ENCODE peak calls at places on chromosomes 1 and 21, in seven cellular contexts. E, Z, H, U, C, T and P are unnamed samples.

GRCh38 chr1:220884109-220884980 is 5.1 kb downstream of the HLX start:
- DNase-seq in E (no peak), U (peak; percentile 58), H (no peak), T (no peak), Z (no peak), C (peak; percentile 75), P (no peak)

GRCh38 chr1:27603962-27604578 is at the start of gene AHDC1:
- DNase-seq in H (peak; percentile 96), U (peak; percentile 96), C (peak; percentile 98), Z (peak; percentile 91), T (peak; percentile 96), E (peak; percentile 92), P (peak; percentile 94)

GRCh38 chr1:241716915-241717651 is 65.0 kb downstream of the WDR64 start:
- DNase-seq in C (no peak), Z (no peak), T (no peak), U (no peak), E (no peak), H (no peak), P (peak; percentile 45)

GRCh38 chr1:212070720-212071302 is 35.3 kb downstream of the DTL start:
- DNase-seq in Z (peak; percentile 20), U (no peak), H (no peak), E (peak; percentile 28), C (no peak), T (no peak), P (no peak)

GRCh38 chr1:43354936-43355335 is 3.8 kb upstream of the CDC20 start:
- DNase-seq in Z (no peak), H (no peak), C (no peak), U (no peak), T (no peak), E (no peak), P (no peak)

GRCh38 chr1:41767534-41767933 is 151.2 kb downstream of the HIVEP3 start:
- DNase-seq in C (no peak), T (no peak), Z (peak; percentile 57), H (no peak), U (no peak), E (no peak), P (no peak)

GRCh38 chr1:72064301-72064700 is 218.0 kb downstream of the NEGR1 start:
- DNase-seq in C (no peak), U (no peak), H (no peak), E (no peak), T (no peak), Z (no peak), P (no peak)

GRCh38 chr1:157992031-157992568 is 1.3 kb upstream of the KIRREL1 start:
- DNase-seq in C (no peak), H (peak; percentile 72), T (peak; percentile 89), U (peak; percentile 80), Z (peak; percentile 73), E (no peak), P (peak; percentile 62)

GRCh38 chr1:15075812-15076211 is 77.7 kb upstream of the TMEM51 start:
- DNase-seq in U (no peak), H (no peak), C (no peak), E (no peak), T (no peak), Z (no peak), P (no peak)

GRCh38 chr21:26445440-26445839 is 127.6 kb downstream of the CYYR1 start:
- DNase-seq in T (no peak), Z (no peak), H (no peak), C (no peak), E (no peak), U (no peak), P (no peak)

GRCh38 chr1:232705815-232706575 is 76.1 kb upstream of the SIPA1L2 start:
- DNase-seq in C (no peak), E (no peak), H (no peak), Z (no peak), T (no peak), U (no peak), P (no peak)